ENCODE peak calls at places on chromosomes 3 and 15, in five cellular contexts. Y is A549, C is HepG2, Z is WTC11, O is K562. R is an unnamed sample.

GRCh38 chr3:171566803-171567422 is 106.7 kb upstream of the TNIK start:
- DNase-seq in Y (peak; percentile 26), C (peak; percentile 41), Z (no peak), O (peak; percentile 63), R (peak; percentile 42)

GRCh38 chr3:143897558-143898305 is 49.5 kb upstream of the SLC9A9 start:
- DNase-seq in Y (no peak), C (no peak), Z (no peak), O (no peak), R (no peak)

GRCh38 chr3:48756640-48757039 is 39.6 kb upstream of the IP6K2 start:
- DNase-seq in Y (no peak), C (peak; percentile 42), Z (no peak), O (no peak), R (no peak)

GRCh38 chr3:151863611-151864010 is 9.8 kb upstream of the SUCNR1 start:
- DNase-seq in Y (no peak), C (no peak), Z (no peak), O (no peak), R (no peak)

GRCh38 chr15:60006203-60006782 is 2.2 kb downstream of the FOXB1 start:
- DNase-seq in Y (no peak), C (no peak), Z (peak; percentile 88), O (peak; percentile 47), R (no peak)

GRCh38 chr3:182357928-182358327 is 435.4 kb upstream of the ATP11B start:
- DNase-seq in Y (no peak), C (no peak), Z (no peak), O (no peak), R (no peak)

GRCh38 chr3:73552700-73553099 is 72.0 kb downstream of the PDZRN3 start:
- DNase-seq in Y (no peak), C (no peak), Z (no peak), O (no peak), R (no peak)

GRCh38 chr3:197298858-197299854 is 744 bp upstream of the DLG1 start:
- DNase-seq in Y (peak; percentile 37), C (peak; percentile 49), Z (peak; percentile 69), O (peak; percentile 73), R (no peak)

GRCh38 chr3:40079203-40079844 is 230.2 kb upstream of the EIF1B start:
- DNase-seq in Y (no peak), C (peak; percentile 9), Z (no peak), O (no peak), R (no peak)

GRCh38 chr15:88832791-88833190 is 29.6 kb downstream of the ACAN start:
- DNase-seq in Y (no peak), C (no peak), Z (no peak), O (no peak), R (no peak)

GRCh38 chr3:25542571-25543039 is 114.5 kb downstream of the RARB start:
- DNase-seq in Y (no peak), C (no peak), Z (no peak), O (no peak), R (no peak)

GRCh38 chr15:79329186-79329611 is 18.3 kb downstream of the TMED3 start:
- DNase-seq in Y (no peak), C (peak; percentile 37), Z (no peak), O (peak; percentile 49), R (no peak)

GRCh38 chr3:187368251-187368733 is at the start of gene RTP4:
- DNase-seq in Y (no peak), C (peak; percentile 37), Z (no peak), O (no peak), R (peak; percentile 82)

GRCh38 chr3:16692486-16693378 is 87.5 kb upstream of the DAZL start:
- DNase-seq in Y (no peak), C (no peak), Z (no peak), O (no peak), R (no peak)

GRCh38 chr3:190038050-190038631 is 82.6 kb downstream of the P3H2 start:
- DNase-seq in Y (peak; percentile 64), C (no peak), Z (no peak), O (no peak), R (no peak)

GRCh38 chr3:164080208-164080607 is 998.1 kb downstream of the SI start:
- DNase-seq in Y (no peak), C (no peak), Z (no peak), O (no peak), R (no peak)

GRCh38 chr15:80160570-80161156 is 7.9 kb downstream of the FAH start:
- DNase-seq in Y (no peak), C (peak; percentile 87), Z (no peak), O (peak; percentile 91), R (peak; percentile 39)

GRCh38 chr3:4417449-4417848 is 49.6 kb downstream of the SUMF1 start:
- DNase-seq in Y (no peak), C (no peak), Z (no peak), O (peak; percentile 28), R (no peak)

GRCh38 chr3:30642715-30643361 is 36.4 kb downstream of the TGFBR2 start:
- DNase-seq in Y (no peak), C (no peak), Z (no peak), O (no peak), R (no peak)

GRCh38 chr3:160921020-160921635 is 165.1 kb downstream of the PPM1L start:
- DNase-seq in Y (peak; percentile 54), C (peak; percentile 30), Z (peak; percentile 20), O (peak; percentile 54), R (no peak)

GRCh38 chr3:179446501-179446900 is 4.8 kb downstream of the GNB4 start:
- DNase-seq in Y (no peak), C (peak; percentile 27), Z (no peak), O (peak; percentile 36), R (no peak)

GRCh38 chr3:120497318-120497717 is 46.5 kb upstream of the FSTL1 start:
- DNase-seq in Y (no peak), C (no peak), Z (no peak), O (no peak), R (no peak)

GRCh38 chr3:32200991-32201758 is 37.3 kb upstream of the CMTM8 start:
- DNase-seq in Y (no peak), C (no peak), Z (no peak), O (no peak), R (no peak)

GRCh38 chr15:75648156-75649000 is 666 bp downstream of the SNX33 start:
- DNase-seq in Y (no peak), C (peak; percentile 63), Z (peak; percentile 71), O (peak; percentile 56), R (no peak)

GRCh38 chr3:64686446-64686908 is 1.3 kb downstream of the ADAMTS9 start:
- DNase-seq in Y (peak; percentile 14), C (peak; percentile 18), Z (peak; percentile 20), O (peak; percentile 4), R (no peak)

GRCh38 chr3:147418352-147418751 is 9.2 kb downstream of the ZIC1 start:
- DNase-seq in Y (no peak), C (no peak), Z (no peak), O (no peak), R (no peak)

GRCh38 chr3:37668431-37668830 is 193.2 kb upstream of the CTDSPL start:
- DNase-seq in Y (no peak), C (no peak), Z (no peak), O (no peak), R (no peak)

GRCh38 chr15:71567173-71567572 is 243.2 kb upstream of the NR2E3 start:
- DNase-seq in Y (no peak), C (no peak), Z (no peak), O (no peak), R (no peak)

GRCh38 chr15:78216276-78217229 is 17.8 kb downstream of the ACSBG1 start:
- DNase-seq in Y (peak; percentile 53), C (no peak), Z (no peak), O (no peak), R (no peak)

GRCh38 chr15:31338879-31339557 is 12.4 kb downstream of the KLF13 start:
- DNase-seq in Y (peak; percentile 30), C (peak; percentile 38), Z (no peak), O (peak; percentile 21), R (peak; percentile 75)

GRCh38 chr3:167843886-167844285 is 108.4 kb downstream of the SERPINI1 start:
- DNase-seq in Y (no peak), C (no peak), Z (no peak), O (no peak), R (no peak)

GRCh38 chr3:168973206-168973605 is 690.3 kb downstream of the MECOM start:
- DNase-seq in Y (no peak), C (no peak), Z (no peak), O (no peak), R (no peak)

GRCh38 chr3:142168514-142168913 is 19.2 kb upstream of the TFDP2 start:
- DNase-seq in Y (no peak), C (no peak), Z (no peak), O (no peak), R (no peak)

GRCh38 chr15:47116698-47117097 is 600.6 kb upstream of the SEMA6D start:
- DNase-seq in Y (no peak), C (no peak), Z (no peak), O (no peak), R (no peak)

GRCh38 chr3:110974902-110975301 is 96.7 kb upstream of the NECTIN3 start:
- DNase-seq in Y (no peak), C (no peak), Z (no peak), O (no peak), R (no peak)

GRCh38 chr15:75335313-75335704 is 554 bp upstream of the COMMD4 start:
- DNase-seq in Y (no peak), C (no peak), Z (no peak), O (no peak), R (no peak)

GRCh38 chr3:69426291-69426690 is 40.4 kb upstream of the FRMD4B start:
- DNase-seq in Y (no peak), C (no peak), Z (no peak), O (no peak), R (no peak)

GRCh38 chr3:149618151-149619123 is 39.4 kb downstream of the WWTR1 start:
- DNase-seq in Y (no peak), C (no peak), Z (no peak), O (no peak), R (no peak)
- TF ChIP-seq ESRRA in Y (no peak), C (no peak), Z (no peak), O (no peak), R (no peak)

DNA sequence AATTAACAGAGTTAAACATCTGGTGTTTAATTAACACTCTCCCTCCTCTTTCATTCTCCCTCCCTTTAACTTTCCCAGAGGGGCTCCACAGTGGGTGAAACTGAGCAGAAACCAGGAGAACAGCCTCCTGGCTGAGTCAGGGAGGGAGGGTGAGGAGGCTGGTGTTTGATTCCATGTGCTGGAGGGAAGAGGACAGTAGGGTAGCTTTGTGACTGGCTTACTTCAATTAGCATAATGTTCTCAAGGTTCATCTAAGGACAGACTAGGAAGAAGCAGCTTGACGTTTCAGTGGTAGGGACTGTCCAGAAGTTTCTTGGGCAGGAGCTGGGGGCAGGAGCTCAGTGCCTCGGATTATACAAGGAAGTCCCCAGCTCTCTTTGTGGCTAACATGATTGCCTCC is 62.7 kb downstream of the SEMA5B start:
- DNase-seq in Y (no peak), C (no peak), Z (no peak), O (no peak), R (no peak)
- TF ChIP-seq ESRRA in Y (no peak), C (no peak), Z (no peak), O (no peak), R (no peak)

GRCh38 chr3:132404276-132404675 is 13.0 kb upstream of the DNAJC13 start:
- DNase-seq in Y (no peak), C (no peak), Z (no peak), O (no peak), R (no peak)
- TF ChIP-seq ESRRA in Y (no peak), C (no peak), Z (no peak), O (no peak), R (no peak)

DNA sequence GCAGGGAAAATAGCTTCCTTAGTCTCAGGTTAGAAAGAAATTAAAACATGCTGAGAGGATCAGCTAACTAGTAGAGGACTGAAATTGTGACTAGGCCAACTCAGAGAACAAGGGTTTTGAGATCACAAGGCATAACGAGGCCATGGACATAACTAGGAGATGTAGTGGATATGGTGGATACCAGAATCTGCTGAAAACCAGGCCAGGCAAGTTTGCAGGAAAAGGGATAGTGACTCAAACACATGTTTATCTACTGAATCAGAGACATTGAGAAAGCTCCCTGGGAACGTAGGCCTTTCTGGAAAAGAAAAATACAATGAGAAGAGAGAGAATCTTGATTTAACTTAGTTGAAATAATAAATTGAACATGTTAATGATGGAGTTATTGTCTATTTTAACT is 326.5 kb upstream of the GBE1 start:
- DNase-seq in Y (no peak), C (peak; percentile 3), Z (no peak), O (no peak), R (no peak)
- TF ChIP-seq ESRRA in Y (no peak), C (no peak), Z (no peak), O (no peak), R (no peak)

R was measured in GM12878.